ENCODE peak calls at places on chromosomes 6 and 20, in five cellular contexts. V is body of pancreas, T is brain microvascular endothelial cell, C is heart right ventricle, M is Panc1. Z is an unnamed sample. For H3K27me3, the result is how much of the 10 kb centered on the place peaks cover.

GRCh38 chr6:137390264-137390787 is 103.9 kb downstream of the OLIG3 start:
- DNase-seq in V (no peak), T (no peak), M (no peak), C (no peak), Z (no peak)

GRCh38 chr6:4625557-4625956 is 150.6 kb upstream of the CDYL start:
- DNase-seq in C (no peak), M (no peak), V (no peak), T (no peak), Z (no peak)

GRCh38 chr6:149449831-149450678 is 34.8 kb downstream of the ZC3H12D start:
- DNase-seq in T (no peak), V (no peak), C (no peak), M (no peak), Z (no peak)

GRCh38 chr6:149242883-149243282 is 74.6 kb upstream of the TAB2 start:
- DNase-seq in T (peak), C (no peak), M (no peak), V (no peak), Z (no peak)

GRCh38 chr6:28537065-28537464 is 11.4 kb downstream of the GPX5 start:
- DNase-seq in V (no peak), C (no peak), M (peak), T (peak), Z (no peak)

GRCh38 chr6:152474341-152474740 is 162.8 kb downstream of the SYNE1 start:
- DNase-seq in T (peak), V (no peak), M (no peak), C (no peak), Z (no peak)

GRCh38 chr20:6566821-6567220 is 200.7 kb upstream of the BMP2 start:
- DNase-seq in M (no peak), C (no peak), T (peak), V (no peak), Z (no peak)

GRCh38 chr6:17354700-17355403 is 38.5 kb upstream of the CAP2 start:
- DNase-seq in V (no peak), M (peak), T (peak), C (no peak), Z (no peak)

GRCh38 chr20:17525650-17526049 is 5.5 kb downstream of the BFSP1 start:
- DNase-seq in C (no peak), V (peak), M (no peak), T (peak), Z (no peak)

GRCh38 chr6:75419408-75419807 is 74.2 kb downstream of the FILIP1 start:
- DNase-seq in C (no peak), T (no peak), M (no peak), V (peak), Z (no peak)

GRCh38 chr6:107823047-107823557 is 1.0 kb downstream of the SCML4 start:
- DNase-seq in V (no peak), T (no peak), M (no peak), C (no peak), Z (no peak)

GRCh38 chr20:58267389-58268215 is 39.1 kb upstream of the ANKRD60 start:
- DNase-seq in V (no peak), M (no peak), T (no peak), C (no peak), Z (no peak)

GRCh38 chr6:122995930-122996796 is at the start of gene CLVS2:
- DNase-seq in C (no peak), V (peak), M (no peak), T (peak), Z (peak)

GRCh38 chr6:11043961-11044711 is at the start of gene ELOVL2:
- DNase-seq in T (no peak), V (peak), M (no peak), C (peak), Z (peak)

GRCh38 chr20:34874094-34874654 is 1.5 kb upstream of the GGT7 start:
- DNase-seq in V (peak), C (peak), T (peak), M (peak), Z (peak)

GRCh38 chr6:7143161-7143974 is 35.6 kb downstream of the RREB1 start:
- DNase-seq in C (no peak), T (no peak), V (peak), M (no peak), Z (peak)

GRCh38 chr20:53922901-53923314 is 147.5 kb downstream of the BCAS1 start:
- DNase-seq in C (no peak), M (no peak), T (no peak), V (no peak), Z (no peak)

GRCh38 chr6:16578695-16579094 is 182.6 kb downstream of the ATXN1 start:
- DNase-seq in M (no peak), C (no peak), T (no peak), V (no peak), Z (no peak)

GRCh38 chr20:58877374-58878360 is 25.2 kb downstream of the GNAS start:
- DNase-seq in M (no peak), C (no peak), T (no peak), V (no peak), Z (peak)

GRCh38 chr6:143773503-143773902 is 69.6 kb upstream of the LTV1 start:
- DNase-seq in T (no peak), M (no peak), V (no peak), C (no peak), Z (no peak)

GRCh38 chr6:31729979-31730630 is 1.0 kb upstream of the DDAH2 start:
- DNase-seq in T (peak), V (peak), M (no peak), C (peak), Z (peak)

GRCh38 chr6:90369024-90369519 is 72.4 kb upstream of the BACH2 start:
- DNase-seq in C (peak), V (peak), T (peak), M (peak), Z (peak)

GRCh38 chr20:36018208-36018988 is 50.0 kb downstream of the CNBD2 start:
- DNase-seq in C (no peak), M (no peak), T (no peak), V (no peak), Z (peak)

GRCh38 chr6:170417881-170418280 is 111.3 kb downstream of the FAM120B start:
- DNase-seq in C (no peak), T (no peak), V (no peak), M (no peak), Z (no peak)

GRCh38 chr20:18001131-18001921 is 32.5 kb downstream of the MGME1 start:
- DNase-seq in V (peak), T (peak), M (no peak), C (peak), Z (peak)

GRCh38 chr20:43749734-43750294 is 23.0 kb upstream of the GTSF1L start:
- DNase-seq in M (peak), V (peak), T (peak), C (peak), Z (peak)

GRCh38 chr6:32847795-32848194 is 3.9 kb upstream of the PSMB8 start:
- DNase-seq in T (no peak), V (no peak), C (no peak), M (no peak), Z (no peak)

GRCh38 chr6:53639520-53639919 is 26.0 kb downstream of the KLHL31 start:
- DNase-seq in M (no peak), C (no peak), T (no peak), V (no peak), Z (no peak)

GRCh38 chr6:36642913-36643817 is 35.3 kb upstream of the CDKN1A start:
- DNase-seq in C (peak), T (peak), V (peak), M (no peak), Z (peak)

GRCh38 chr6:3228791-3229565 is 1.5 kb upstream of the TUBB2B start:
- DNase-seq in T (no peak), V (no peak), C (no peak), M (no peak), Z (no peak)

GRCh38 chr20:57620999-57621398 is 773 bp upstream of the ZBP1 start:
- DNase-seq in T (no peak), M (no peak), V (no peak), C (no peak), Z (no peak)

GRCh38 chr6:104679971-104680370 is 179.7 kb downstream of the HACE1 start:
- DNase-seq in T (no peak), M (no peak), C (no peak), V (no peak), Z (no peak)

GRCh38 chr6:43760799-43761168 is 9.2 kb upstream of the VEGFA start:
- DNase-seq in T (no peak), M (no peak), C (no peak), V (no peak), Z (no peak)

GRCh38 chr6:126050795-126051194 is 64.5 kb downstream of the TRMT11 start:
- DNase-seq in C (no peak), T (no peak), V (no peak), M (no peak), Z (no peak)

GRCh38 chr6:129491436-129491835 is 218.5 kb downstream of the ARHGAP18 start:
- DNase-seq in M (no peak), C (no peak), V (no peak), T (peak), Z (no peak)

DNA sequence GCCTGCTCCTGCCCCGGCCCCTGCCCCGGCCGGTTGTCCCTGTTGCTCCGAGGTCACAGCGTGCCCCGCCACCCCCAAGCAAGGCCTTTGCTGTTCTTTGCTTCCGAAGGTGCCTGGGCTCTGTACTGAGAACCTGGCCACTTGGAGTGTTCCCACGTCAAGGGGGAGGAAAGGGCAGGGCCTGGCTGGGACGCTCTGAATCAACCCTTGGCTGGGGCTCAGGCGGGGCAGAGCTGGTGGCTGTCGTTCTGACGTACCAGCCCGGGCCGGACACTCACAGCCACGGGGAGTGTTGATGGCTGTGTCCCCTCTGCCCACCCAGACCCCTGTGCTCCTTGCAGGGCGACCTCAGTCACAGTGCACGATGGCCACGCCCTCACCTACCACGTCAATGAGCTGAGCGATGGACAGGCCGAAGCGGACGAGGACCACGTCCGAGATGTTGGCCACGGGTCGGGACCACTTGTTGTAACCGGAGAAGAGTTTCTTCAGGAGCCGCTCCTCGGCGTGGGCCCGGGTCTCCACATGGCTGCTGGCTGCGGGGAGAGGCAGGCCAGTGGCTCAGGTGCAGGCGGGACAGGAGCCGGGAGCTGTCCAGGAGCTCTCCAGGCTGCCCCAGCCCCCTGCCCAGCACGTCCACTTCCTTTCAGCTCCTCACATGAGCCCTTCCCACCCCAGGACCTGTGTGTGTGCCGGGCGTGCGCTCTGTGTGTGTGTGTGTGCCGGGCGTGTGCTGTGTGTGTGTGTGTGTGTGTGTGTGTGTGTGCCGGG is 1.8 kb downstream of the CHRNA4 start:
- DNase-seq in M (no peak), V (no peak), C (no peak), T (no peak), Z (no peak)
- H3K27me3 ChIP-seq in M (under half), V (under half), C (under half), T (under half), Z (under half)

DNA sequence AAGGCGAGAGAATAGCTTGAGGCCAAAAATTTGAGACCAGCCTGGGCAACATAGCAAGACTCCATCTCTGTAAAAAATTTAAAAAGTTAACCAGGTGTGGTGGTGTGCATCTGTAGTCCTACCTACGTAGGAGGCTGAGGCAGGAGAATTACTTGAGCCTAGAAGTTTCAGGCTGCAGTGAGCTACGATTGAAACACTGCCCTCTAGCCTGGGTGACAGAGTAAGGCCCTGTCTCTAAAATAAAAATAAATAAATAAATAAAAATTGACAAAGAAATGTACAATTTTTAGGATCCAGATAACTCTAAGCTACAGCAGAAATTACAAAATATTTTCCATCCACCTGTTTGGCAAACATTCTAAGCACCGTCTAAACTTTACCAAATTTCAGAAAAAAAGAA is 941.0 kb upstream of the ADGRB3 start:
- DNase-seq in T (no peak), C (no peak), M (no peak), V (no peak), Z (no peak)
- TF ChIP-seq CTCF in T (peak), C (no peak), M (peak), V (no peak), Z (no peak)

GRCh38 chr20:21522479-21523397 is 8.9 kb upstream of the NKX2-2 start:
- DNase-seq in V (peak), M (no peak), T (no peak), C (no peak), Z (no peak)

GRCh38 chr20:21521596-21522478 is 8.0 kb upstream of the NKX2-2 start:
- DNase-seq in M (no peak), T (no peak), C (no peak), V (no peak), Z (no peak)

GRCh38 chr20:21519136-21519584 is 5.3 kb upstream of the NKX2-2 start:
- DNase-seq in V (no peak), C (no peak), M (no peak), T (no peak), Z (no peak)

GRCh38 chr20:21523398-21523868 is 9.6 kb upstream of the NKX2-2 start:
- DNase-seq in T (no peak), M (no peak), V (no peak), C (no peak), Z (no peak)

GRCh38 chr20:21520702-21521595 is 7.1 kb upstream of the NKX2-2 start:
- DNase-seq in C (no peak), T (no peak), V (no peak), M (no peak), Z (no peak)
- H3K27me3 ChIP-seq in C (under half), T (half or more), V (under half), M (under half), Z (under half)

GRCh38 chr6:158752613-158753012 is 66.6 kb downstream of the EZR start:
- DNase-seq in T (no peak), V (peak), M (no peak), C (peak), Z (no peak)

GRCh38 chr6:158753826-158754225 is 65.3 kb downstream of the EZR start:
- DNase-seq in T (no peak), C (no peak), M (no peak), V (no peak), Z (peak)

GRCh38 chr6:158754738-158755137 is 64.4 kb downstream of the EZR start:
- DNase-seq in C (no peak), T (no peak), M (no peak), V (no peak), Z (peak)

GRCh38 chr6:158751192-158751591 is 68.0 kb downstream of the EZR start:
- DNase-seq in M (no peak), V (no peak), C (no peak), T (no peak), Z (no peak)

GRCh38 chr6:158751842-158752424 is 67.2 kb downstream of the EZR start:
- DNase-seq in M (no peak), C (no peak), V (peak), T (no peak), Z (no peak)
- TF ChIP-seq CTCF in M (no peak), C (no peak), V (no peak), T (no peak), Z (no peak)

Z was measured in testis.